ENCODE peak calls at places on chromosomes 3 and 15, in eight cellular contexts. One of them, this sample, is unnamed. For H3K36me3, the result is how much of the 10 kb centered on the place peaks cover.

GRCh38 chr15:69462030-69462492 is 9.4 kb downstream of the RPLP1 start:
- DNase-seq in suprapubic skin: peak
- DNase-seq in uterus: peak
- DNase-seq in sigmoid colon: peak
- DNase-seq in transverse colon: peak
- DNase-seq in body of pancreas: peak
- DNase-seq in ovary: peak
- DNase-seq in right lobe of liver: peak
- DNase-seq in this sample: no peak

GRCh38 chr3:138845071-138845685 is 10.4 kb upstream of the PIK3CB start:
- DNase-seq in ovary: no peak
- DNase-seq in transverse colon: no peak
- DNase-seq in sigmoid colon: no peak
- DNase-seq in uterus: no peak
- DNase-seq in suprapubic skin: no peak
- DNase-seq in body of pancreas: no peak
- DNase-seq in right lobe of liver: no peak
- DNase-seq in this sample: no peak

GRCh38 chr3:167749728-167750127 is 14.2 kb downstream of the SERPINI1 start:
- DNase-seq in body of pancreas: no peak
- DNase-seq in suprapubic skin: no peak
- DNase-seq in right lobe of liver: no peak
- DNase-seq in uterus: no peak
- DNase-seq in transverse colon: no peak
- DNase-seq in ovary: no peak
- DNase-seq in sigmoid colon: no peak
- DNase-seq in this sample: no peak

GRCh38 chr15:60405405-60405804 is 7.6 kb upstream of the ANXA2 start:
- DNase-seq in suprapubic skin: no peak
- DNase-seq in sigmoid colon: no peak
- DNase-seq in ovary: no peak
- DNase-seq in uterus: no peak
- DNase-seq in body of pancreas: no peak
- DNase-seq in right lobe of liver: no peak
- DNase-seq in transverse colon: no peak
- DNase-seq in this sample: no peak

GRCh38 chr15:40921949-40922607 is 7.1 kb upstream of the DLL4 start:
- DNase-seq in sigmoid colon: no peak
- DNase-seq in right lobe of liver: no peak
- DNase-seq in suprapubic skin: no peak
- DNase-seq in body of pancreas: no peak
- DNase-seq in uterus: no peak
- DNase-seq in transverse colon: no peak
- DNase-seq in ovary: no peak
- DNase-seq in this sample: no peak

GRCh38 chr3:33144433-33144832 is 30.6 kb downstream of the CRTAP start:
- DNase-seq in right lobe of liver: no peak
- DNase-seq in suprapubic skin: no peak
- DNase-seq in transverse colon: no peak
- DNase-seq in body of pancreas: peak
- DNase-seq in ovary: no peak
- DNase-seq in uterus: no peak
- DNase-seq in sigmoid colon: no peak
- DNase-seq in this sample: no peak

GRCh38 chr15:51341366-51342248 is at the start of gene GLDN:
- DNase-seq in right lobe of liver: peak
- DNase-seq in sigmoid colon: no peak
- DNase-seq in ovary: no peak
- DNase-seq in uterus: peak
- DNase-seq in suprapubic skin: peak
- DNase-seq in transverse colon: no peak
- DNase-seq in body of pancreas: peak
- DNase-seq in this sample: no peak

GRCh38 chr3:154730221-154730620 is 300.2 kb upstream of the GPR149 start:
- DNase-seq in sigmoid colon: no peak
- DNase-seq in transverse colon: no peak
- DNase-seq in uterus: no peak
- DNase-seq in suprapubic skin: no peak
- DNase-seq in body of pancreas: no peak
- DNase-seq in ovary: no peak
- DNase-seq in right lobe of liver: no peak
- DNase-seq in this sample: no peak

GRCh38 chr3:7682822-7683229 is 818.8 kb upstream of the LMCD1 start:
- DNase-seq in transverse colon: no peak
- DNase-seq in sigmoid colon: no peak
- DNase-seq in body of pancreas: peak
- DNase-seq in suprapubic skin: peak
- DNase-seq in ovary: no peak
- DNase-seq in right lobe of liver: peak
- DNase-seq in uterus: no peak
- DNase-seq in this sample: no peak

GRCh38 chr3:129291487-129291886 is 12.8 kb downstream of the HMCES start:
- DNase-seq in uterus: no peak
- DNase-seq in sigmoid colon: no peak
- DNase-seq in suprapubic skin: peak
- DNase-seq in transverse colon: no peak
- DNase-seq in body of pancreas: no peak
- DNase-seq in ovary: no peak
- DNase-seq in right lobe of liver: no peak
- DNase-seq in this sample: no peak
- H3K36me3 ChIP-seq in uterus: under half
- H3K36me3 ChIP-seq in sigmoid colon: under half
- H3K36me3 ChIP-seq in suprapubic skin: half or more
- H3K36me3 ChIP-seq in transverse colon: under half
- H3K36me3 ChIP-seq in body of pancreas: under half
- H3K36me3 ChIP-seq in ovary: under half
- H3K36me3 ChIP-seq in right lobe of liver: under half
- H3K36me3 ChIP-seq in this sample: under half

GRCh38 chr3:43223670-43224364 is 62.5 kb upstream of the SNRK start:
- DNase-seq in sigmoid colon: no peak
- DNase-seq in right lobe of liver: no peak
- DNase-seq in uterus: no peak
- DNase-seq in transverse colon: no peak
- DNase-seq in suprapubic skin: no peak
- DNase-seq in body of pancreas: no peak
- DNase-seq in ovary: no peak
- DNase-seq in this sample: no peak

GRCh38 chr3:43221076-43221475 is 65.3 kb upstream of the SNRK start:
- DNase-seq in sigmoid colon: no peak
- DNase-seq in transverse colon: no peak
- DNase-seq in suprapubic skin: no peak
- DNase-seq in uterus: no peak
- DNase-seq in body of pancreas: no peak
- DNase-seq in right lobe of liver: no peak
- DNase-seq in ovary: no peak
- DNase-seq in this sample: no peak

GRCh38 chr3:43218921-43219320 is 67.4 kb upstream of the SNRK start:
- DNase-seq in ovary: no peak
- DNase-seq in body of pancreas: no peak
- DNase-seq in transverse colon: no peak
- DNase-seq in uterus: no peak
- DNase-seq in suprapubic skin: no peak
- DNase-seq in sigmoid colon: no peak
- DNase-seq in right lobe of liver: no peak
- DNase-seq in this sample: no peak

GRCh38 chr3:43222594-43222993 is 63.7 kb upstream of the SNRK start:
- DNase-seq in uterus: no peak
- DNase-seq in ovary: no peak
- DNase-seq in suprapubic skin: no peak
- DNase-seq in body of pancreas: no peak
- DNase-seq in transverse colon: no peak
- DNase-seq in sigmoid colon: no peak
- DNase-seq in right lobe of liver: no peak
- DNase-seq in this sample: no peak

GRCh38 chr3:43224405-43225073 is 61.8 kb upstream of the SNRK start:
- DNase-seq in suprapubic skin: no peak
- DNase-seq in transverse colon: no peak
- DNase-seq in ovary: no peak
- DNase-seq in sigmoid colon: no peak
- DNase-seq in right lobe of liver: no peak
- DNase-seq in uterus: no peak
- DNase-seq in body of pancreas: no peak
- DNase-seq in this sample: no peak
- H3K4me3 ChIP-seq in suprapubic skin: no peak
- H3K4me3 ChIP-seq in transverse colon: no peak
- H3K4me3 ChIP-seq in ovary: no peak
- H3K4me3 ChIP-seq in sigmoid colon: no peak
- H3K4me3 ChIP-seq in right lobe of liver: no peak
- H3K4me3 ChIP-seq in uterus: no peak
- H3K4me3 ChIP-seq in body of pancreas: no peak
- H3K4me3 ChIP-seq in this sample: no peak

GRCh38 chr3:134430174-134430573 is 55.6 kb downstream of the ANAPC13 start:
- DNase-seq in transverse colon: no peak
- DNase-seq in ovary: no peak
- DNase-seq in uterus: no peak
- DNase-seq in sigmoid colon: no peak
- DNase-seq in body of pancreas: no peak
- DNase-seq in suprapubic skin: no peak
- DNase-seq in right lobe of liver: no peak
- DNase-seq in this sample: no peak

GRCh38 chr3:134428396-134428795 is 54.1 kb upstream of the AMOTL2 start:
- DNase-seq in transverse colon: no peak
- DNase-seq in suprapubic skin: no peak
- DNase-seq in uterus: no peak
- DNase-seq in right lobe of liver: no peak
- DNase-seq in ovary: no peak
- DNase-seq in sigmoid colon: no peak
- DNase-seq in body of pancreas: no peak
- DNase-seq in this sample: no peak

GRCh38 chr3:134427400-134428111 is 53.3 kb upstream of the AMOTL2 start:
- DNase-seq in suprapubic skin: no peak
- DNase-seq in body of pancreas: peak
- DNase-seq in right lobe of liver: no peak
- DNase-seq in sigmoid colon: peak
- DNase-seq in transverse colon: no peak
- DNase-seq in uterus: peak
- DNase-seq in ovary: no peak
- DNase-seq in this sample: no peak

GRCh38 chr3:134425943-134426342 is 51.7 kb upstream of the AMOTL2 start:
- DNase-seq in body of pancreas: no peak
- DNase-seq in sigmoid colon: no peak
- DNase-seq in ovary: no peak
- DNase-seq in uterus: no peak
- DNase-seq in right lobe of liver: no peak
- DNase-seq in suprapubic skin: no peak
- DNase-seq in transverse colon: no peak
- DNase-seq in this sample: no peak

DNA sequence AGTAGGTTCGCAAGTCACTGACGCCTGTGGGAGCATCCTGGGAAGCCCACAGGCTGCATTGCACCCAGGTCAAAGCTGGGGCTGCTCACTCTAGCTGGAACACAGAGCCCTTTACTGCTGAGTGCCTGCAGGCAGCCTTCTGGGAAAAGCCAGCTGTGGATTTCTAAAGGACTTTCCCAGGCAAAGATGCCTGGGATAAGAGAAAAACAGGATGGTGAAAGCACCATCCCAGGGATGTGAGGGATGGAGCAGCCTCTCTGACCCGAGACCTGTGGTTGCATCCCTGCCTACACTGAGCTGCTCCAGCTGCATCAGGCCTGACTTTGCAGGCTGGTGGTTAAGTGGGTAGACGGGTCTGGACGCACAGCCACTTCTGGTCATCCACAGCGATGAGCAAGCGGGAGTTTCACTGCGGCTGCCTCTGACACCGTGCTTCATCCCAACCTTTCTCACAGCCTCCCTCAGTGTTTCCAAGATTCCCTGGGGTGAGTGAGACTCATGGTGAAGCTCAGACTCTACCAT is 52.5 kb upstream of the AMOTL2 start:
- DNase-seq in suprapubic skin: no peak
- DNase-seq in uterus: no peak
- DNase-seq in right lobe of liver: no peak
- DNase-seq in ovary: no peak
- DNase-seq in body of pancreas: no peak
- DNase-seq in sigmoid colon: no peak
- DNase-seq in transverse colon: no peak
- DNase-seq in this sample: no peak
- TF ChIP-seq POLR2A in suprapubic skin: no peak
- TF ChIP-seq POLR2A in uterus: no peak
- TF ChIP-seq POLR2A in right lobe of liver: no peak
- TF ChIP-seq POLR2A in ovary: no peak
- TF ChIP-seq POLR2A in body of pancreas: no peak
- TF ChIP-seq POLR2A in sigmoid colon: no peak
- TF ChIP-seq POLR2A in transverse colon: no peak
- TF ChIP-seq POLR2A in this sample: no peak

DNA sequence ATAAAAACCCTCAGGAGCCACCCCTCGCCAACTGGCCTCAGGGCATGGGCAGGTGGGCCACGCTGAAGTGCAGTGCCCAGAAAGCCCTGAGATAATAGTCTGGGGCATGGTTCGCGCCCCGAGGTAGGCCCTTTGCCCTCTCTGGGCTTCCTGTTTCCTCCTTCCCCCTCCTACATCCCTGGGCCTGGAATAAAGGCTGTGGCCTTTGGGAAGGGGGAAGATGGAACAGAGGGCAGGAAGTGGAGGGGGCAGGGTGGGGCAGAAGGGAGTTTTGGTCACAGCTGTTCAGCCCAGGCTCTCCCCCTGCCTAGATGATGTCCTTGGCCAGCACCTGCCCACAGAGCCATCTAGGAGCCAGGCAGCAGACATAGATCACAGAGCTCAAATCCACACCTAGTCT is 11.3 kb downstream of the CSRNP1 start:
- DNase-seq in sigmoid colon: peak
- DNase-seq in right lobe of liver: no peak
- DNase-seq in ovary: no peak
- DNase-seq in body of pancreas: peak
- DNase-seq in uterus: no peak
- DNase-seq in transverse colon: peak
- DNase-seq in suprapubic skin: no peak
- DNase-seq in this sample: peak
- H3K36me3 ChIP-seq in sigmoid colon: under half
- H3K36me3 ChIP-seq in right lobe of liver: under half
- H3K36me3 ChIP-seq in ovary: under half
- H3K36me3 ChIP-seq in body of pancreas: under half
- H3K36me3 ChIP-seq in uterus: under half
- H3K36me3 ChIP-seq in transverse colon: under half
- H3K36me3 ChIP-seq in suprapubic skin: half or more
- H3K36me3 ChIP-seq in this sample: under half

DNA sequence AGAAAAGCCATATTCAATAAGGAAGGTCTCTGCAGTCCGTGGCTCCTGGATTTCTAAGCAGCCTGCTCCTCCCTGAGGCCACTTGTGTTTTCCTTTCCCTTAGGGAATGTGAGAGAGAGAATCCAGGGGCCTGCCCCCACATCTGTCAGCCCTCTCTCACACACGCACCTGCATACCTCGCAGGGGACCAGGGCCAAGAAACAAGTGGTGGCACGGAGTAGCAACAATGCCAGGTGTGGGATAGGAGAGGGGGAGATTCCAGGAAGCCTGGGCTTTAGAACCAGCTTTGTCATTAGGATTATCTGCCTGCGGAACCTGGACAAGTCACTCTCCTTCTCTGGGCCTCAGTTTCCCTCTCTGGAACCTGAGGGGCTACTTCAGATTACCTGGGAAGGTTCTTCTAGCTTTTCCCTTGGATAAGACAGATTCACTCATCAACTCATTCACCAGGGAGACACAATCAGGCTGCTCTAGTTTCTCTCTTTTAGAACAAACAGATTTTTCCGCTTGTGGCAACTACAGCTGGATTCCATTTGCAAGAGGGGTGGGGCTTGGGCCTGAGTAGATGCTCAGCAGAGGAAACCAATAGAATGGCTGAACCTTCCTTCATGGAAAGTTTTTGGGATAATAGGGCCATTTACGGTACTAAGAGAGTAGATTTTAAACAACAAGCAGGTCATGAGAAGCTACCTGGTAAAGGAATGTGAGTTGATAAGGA is 19.5 kb downstream of the BCL6 start:
- DNase-seq in transverse colon: no peak
- DNase-seq in sigmoid colon: no peak
- DNase-seq in uterus: no peak
- DNase-seq in body of pancreas: no peak
- DNase-seq in suprapubic skin: no peak
- DNase-seq in right lobe of liver: no peak
- DNase-seq in ovary: no peak
- DNase-seq in this sample: peak
- H3K4me3 ChIP-seq in transverse colon: no peak
- H3K4me3 ChIP-seq in sigmoid colon: no peak
- H3K4me3 ChIP-seq in uterus: no peak
- H3K4me3 ChIP-seq in body of pancreas: no peak
- H3K4me3 ChIP-seq in suprapubic skin: no peak
- H3K4me3 ChIP-seq in right lobe of liver: no peak
- H3K4me3 ChIP-seq in ovary: no peak
- H3K4me3 ChIP-seq in this sample: no peak